ENCODE peak calls at places on chromosomes 4 and X, in eight cellular contexts. H, M, C, N, T, D, I and E are unnamed samples.

GRCh38 chrX:101550825-101551767 is 749 bp downstream of the ARMCX1 start:
- DNase-seq in T (peak), C (peak), H (peak), I (peak), M (no peak), N (peak), D (no peak), E (no peak)

GRCh38 chrX:19046343-19047215 is 62.7 kb upstream of the PHKA2 start:
- DNase-seq in C (no peak), H (peak), M (no peak), N (peak), D (peak), T (no peak), I (no peak), E (no peak)

GRCh38 chrX:30343206-30343605 is 34.0 kb upstream of the NR0B1 start:
- DNase-seq in H (no peak), I (no peak), C (no peak), T (no peak), N (no peak), M (no peak), D (no peak), E (no peak)

GRCh38 chrX:136851526-136851925 is 29.0 kb downstream of the RBMX start:
- DNase-seq in M (no peak), D (no peak), H (no peak), C (no peak), N (no peak), I (no peak), T (no peak), E (no peak)

GRCh38 chr4:150236626-150237025 is 158.4 kb downstream of the DCLK2 start:
- DNase-seq in T (no peak), N (no peak), D (no peak), M (no peak), H (peak), C (no peak), I (no peak), E (no peak)

GRCh38 chr4:67608047-67608446 is 49.5 kb downstream of the STAP1 start:
- DNase-seq in D (no peak), H (no peak), C (no peak), I (no peak), N (no peak), T (no peak), M (no peak), E (no peak)

GRCh38 chr4:151205722-151206121 is 71.2 kb upstream of the PRSS48 start:
- DNase-seq in M (no peak), T (no peak), I (no peak), H (no peak), D (no peak), N (no peak), C (no peak), E (no peak)

GRCh38 chrX:47561653-47562151 is 697 bp downstream of the ARAF start:
- DNase-seq in I (no peak), H (no peak), C (no peak), N (no peak), T (no peak), M (no peak), D (no peak), E (no peak)

GRCh38 chr4:8285143-8285975 is 15.8 kb downstream of the HTRA3 start:
- DNase-seq in T (peak), H (no peak), N (no peak), C (peak), M (no peak), I (no peak), D (no peak), E (no peak)

GRCh38 chrX:17376381-17377046 is 1.5 kb downstream of the NHS start:
- DNase-seq in M (no peak), N (no peak), T (peak), C (no peak), H (no peak), I (no peak), D (no peak), E (no peak)

GRCh38 chrX:17375631-17376380 is 806 bp downstream of the NHS start:
- DNase-seq in N (no peak), C (peak), I (no peak), M (no peak), H (no peak), D (no peak), T (peak), E (no peak)

GRCh38 chrX:17380221-17380620 is 5.2 kb downstream of the NHS start:
- DNase-seq in C (no peak), I (no peak), H (no peak), T (no peak), D (no peak), M (no peak), N (no peak), E (no peak)

GRCh38 chrX:17377047-17377692 is 2.2 kb downstream of the NHS start:
- DNase-seq in T (peak), M (no peak), H (peak), D (no peak), I (no peak), N (no peak), C (peak), E (no peak)

DNA sequence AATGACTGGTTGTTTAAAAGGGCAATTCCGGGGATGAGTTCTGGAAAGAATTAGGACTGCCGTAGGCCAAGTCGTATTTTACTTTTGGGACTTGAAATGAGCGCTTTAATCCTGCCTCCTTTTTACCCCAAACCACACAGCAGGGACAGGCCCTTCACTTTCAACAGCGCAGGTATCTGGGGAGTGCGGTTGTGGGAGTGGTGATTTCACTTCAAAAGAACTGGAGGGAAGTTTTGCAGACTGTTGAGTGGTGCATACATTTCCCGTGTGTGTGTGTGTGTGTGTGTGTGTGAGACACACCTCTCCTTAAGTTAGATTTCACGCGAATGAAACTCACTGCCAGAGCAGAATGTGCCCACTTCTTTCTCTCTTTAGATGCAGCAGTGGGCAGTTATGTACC is 2.8 kb downstream of the NHS start:
- DNase-seq in N (no peak), M (no peak), I (no peak), D (no peak), C (no peak), H (peak), T (no peak), E (no peak)
- H3K4me3 ChIP-seq in N (peak), M (no peak), I (peak), D (no peak), C (peak), H (peak), T (peak), E (peak)

GRCh38 chr4:578451-579443 is 2.7 kb upstream of the TMEM271 start:
- DNase-seq in I (no peak), C (no peak), T (no peak), M (no peak), H (no peak), N (no peak), D (no peak), E (no peak)

GRCh38 chr4:581181-581580 is 5.1 kb upstream of the TMEM271 start:
- DNase-seq in I (no peak), H (no peak), C (no peak), T (no peak), M (no peak), D (no peak), N (no peak), E (no peak)

GRCh38 chr4:581753-582361 is 5.8 kb upstream of the TMEM271 start:
- DNase-seq in D (no peak), C (no peak), N (no peak), H (no peak), T (no peak), I (no peak), M (no peak), E (no peak)

GRCh38 chr4:577499-578450 is 1.7 kb upstream of the TMEM271 start:
- DNase-seq in I (peak), C (no peak), T (no peak), N (no peak), M (no peak), D (peak), H (peak), E (no peak)

GRCh38 chr4:579543-580175 is 3.6 kb upstream of the TMEM271 start:
- DNase-seq in H (no peak), N (no peak), M (no peak), I (no peak), T (no peak), D (peak), C (no peak), E (no peak)
- H3K4me3 ChIP-seq in H (no peak), N (no peak), M (no peak), I (no peak), T (no peak), D (no peak), C (no peak), E (no peak)

DNA sequence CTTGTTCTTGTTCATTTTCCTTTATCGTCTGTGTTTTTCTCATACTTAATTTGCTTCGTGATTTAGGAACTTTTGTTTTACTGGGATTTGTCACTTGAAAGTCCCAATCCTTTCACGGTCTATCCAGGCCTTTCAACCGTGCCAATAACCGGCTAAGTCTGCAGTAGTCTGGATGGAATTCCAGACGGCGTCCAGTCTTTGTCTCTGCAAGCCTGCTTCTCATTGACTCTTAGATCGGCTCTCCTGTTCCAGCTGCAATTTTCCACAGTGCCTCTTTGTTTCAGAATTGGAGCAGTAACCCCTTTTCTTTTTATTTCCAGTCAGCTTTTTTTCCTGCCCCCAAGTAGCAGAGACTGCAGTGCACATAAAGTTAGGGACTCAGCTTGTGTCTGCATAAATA is 37.2 kb upstream of the DHRSX start:
- DNase-seq in M (no peak), I (no peak), D (no peak), C (peak), H (no peak), N (no peak), T (no peak), E (no peak)
- H3K4me3 ChIP-seq in M (no peak), I (no peak), D (no peak), C (no peak), H (no peak), N (no peak), T (no peak), E (no peak)

DNA sequence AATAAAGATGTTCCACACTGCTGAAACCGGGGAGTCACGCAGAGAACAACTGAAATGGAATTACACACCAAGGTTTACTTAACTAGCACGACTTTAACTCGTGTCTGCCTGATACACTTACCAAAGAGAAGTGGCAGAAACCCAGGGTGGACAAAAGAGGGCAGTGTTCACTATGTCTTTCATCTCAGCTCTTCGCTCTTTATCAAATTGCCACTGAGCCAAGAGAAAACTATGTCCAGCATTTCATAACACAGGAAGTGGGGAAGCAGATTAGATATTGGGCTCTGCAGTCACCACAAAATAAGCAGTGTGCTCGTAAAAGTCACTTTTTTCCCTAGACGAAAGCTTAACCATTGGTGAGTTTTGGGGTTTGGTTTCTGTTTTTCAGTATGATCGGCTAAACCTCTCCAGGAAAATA is 155.7 kb downstream of the CHIC2 start:
- DNase-seq in N (peak), T (no peak), C (no peak), I (no peak), H (peak), M (no peak), D (peak), E (no peak)
- H3K4me3 ChIP-seq in N (peak), T (peak), C (peak), I (no peak), H (peak), M (no peak), D (peak), E (no peak)

GRCh38 chrX:8869812-8870211 is 68.6 kb upstream of the FAM9A start:
- DNase-seq in T (no peak), C (no peak), N (no peak), M (no peak), I (no peak), D (no peak), H (no peak), E (no peak)

GRCh38 chrX:8868070-8868795 is 67.0 kb upstream of the FAM9A start:
- DNase-seq in I (no peak), C (no peak), T (no peak), N (peak), D (no peak), M (no peak), H (peak), E (no peak)

GRCh38 chrX:8867454-8867853 is 66.3 kb upstream of the FAM9A start:
- DNase-seq in N (no peak), C (no peak), T (no peak), I (no peak), H (no peak), D (no peak), M (no peak), E (no peak)

GRCh38 chrX:8870411-8870810 is 69.2 kb upstream of the FAM9A start:
- DNase-seq in T (no peak), N (no peak), M (no peak), D (no peak), H (no peak), I (no peak), C (no peak), E (no peak)

GRCh38 chrX:8868906-8869305 is 67.7 kb upstream of the FAM9A start:
- DNase-seq in I (no peak), C (no peak), N (no peak), H (no peak), T (no peak), M (no peak), D (peak), E (no peak)
- H3K4me3 ChIP-seq in I (no peak), C (no peak), N (no peak), H (no peak), T (no peak), M (no peak), D (no peak), E (no peak)